ENCODE peak calls at places on chromosomes 13 and 19, in ten cellular contexts. B, H, I, M, K, D, Y, N, R and P are unnamed samples.

GRCh38 chr19:42113641-42114348 is 18.5 kb downstream of the POU2F2 start:
- DNase-seq in K (peak), M (peak), I (no peak), D (peak), H (no peak), B (peak), Y (peak), N (peak), R (no peak), P (peak)

GRCh38 chr19:41376241-41376997 is at the start of gene TMEM91:
- DNase-seq in Y (no peak), M (peak), H (peak), K (no peak), N (peak), B (peak), R (peak), D (no peak), I (no peak), P (peak)

GRCh38 chr13:114088863-114089262 is 43.6 kb downstream of the RASA3 start:
- DNase-seq in D (no peak), R (no peak), M (no peak), N (no peak), I (no peak), H (no peak), K (no peak), B (no peak), Y (no peak), P (no peak)

GRCh38 chr13:57314897-57315520 is 148.0 kb downstream of the PRR20E start:
- DNase-seq in D (no peak), Y (no peak), I (no peak), N (no peak), R (no peak), M (no peak), B (peak), H (no peak), K (no peak), P (no peak)

GRCh38 chr19:3034845-3035541 is 5.9 kb upstream of the TLE2 start:
- DNase-seq in Y (no peak), R (peak), B (no peak), M (peak), D (peak), K (no peak), I (peak), H (peak), N (peak), P (peak)

GRCh38 chr13:27199691-27200090 is 28.1 kb upstream of the USP12 start:
- DNase-seq in R (no peak), M (no peak), H (no peak), I (no peak), K (no peak), B (no peak), Y (no peak), N (no peak), D (no peak), P (no peak)

GRCh38 chr19:17504456-17504855 is 7.0 kb upstream of the PGLS start:
- DNase-seq in K (no peak), I (no peak), M (no peak), H (no peak), D (no peak), Y (no peak), R (no peak), B (no peak), N (no peak), P (no peak)

GRCh38 chr13:51728972-51729371 is 75.0 kb downstream of the DHRS12 start:
- DNase-seq in N (peak), B (peak), D (peak), Y (no peak), K (no peak), R (no peak), H (no peak), M (peak), I (no peak), P (no peak)

DNA sequence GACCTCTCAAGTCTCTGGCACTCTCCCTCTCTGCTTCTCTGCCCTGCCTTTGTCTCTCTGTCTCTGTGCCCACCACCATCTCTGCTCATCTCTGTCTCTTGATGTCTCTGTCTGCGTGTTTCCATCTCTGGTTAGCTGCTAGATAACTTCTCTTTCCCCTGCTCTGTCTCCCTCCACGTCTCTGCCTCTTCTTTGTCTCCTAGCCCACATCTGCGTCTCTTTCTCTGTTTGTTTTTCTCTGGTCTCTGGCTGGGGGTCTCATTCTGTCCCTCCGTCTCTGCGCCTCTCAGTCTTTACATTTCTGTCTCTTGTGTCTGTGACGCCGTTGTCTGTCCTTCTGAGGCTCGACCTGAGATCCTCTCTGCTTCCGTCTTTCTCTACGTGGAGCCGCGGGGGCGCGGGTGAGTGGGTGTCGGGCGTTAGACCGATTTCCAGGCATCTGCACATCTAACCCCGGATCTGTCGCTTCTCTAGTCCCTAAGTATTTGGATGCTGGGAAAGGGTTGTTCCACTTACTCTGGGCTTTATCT is 386 bp downstream of the GIPR start:
- DNase-seq in B (no peak), R (no peak), K (no peak), D (no peak), I (no peak), H (no peak), Y (no peak), M (no peak), N (no peak), P (no peak)
- H3K4me3 ChIP-seq in B (peak), R (no peak), K (peak), D (peak), I (peak), H (peak), Y (peak), M (peak), N (peak), P (peak)

GRCh38 chr19:11538232-11539036 is at the start of gene CNN1:
- DNase-seq in R (peak), Y (peak), H (no peak), D (peak), M (peak), B (peak), I (no peak), N (peak), K (peak), P (peak)
- H3K4me3 ChIP-seq in R (peak), Y (peak), H (peak), D (peak), M (peak), B (peak), I (no peak), N (peak), K (peak), P (no peak)

GRCh38 chr19:6862673-6863078 is 24.7 kb upstream of the ADGRE1 start:
- DNase-seq in D (peak), N (peak), H (peak), R (peak), B (peak), M (peak), I (peak), Y (peak), K (peak), P (peak)
- H3K4me3 ChIP-seq in D (peak), N (no peak), H (peak), R (no peak), B (peak), M (no peak), I (peak), Y (no peak), K (peak), P (no peak)

GRCh38 chr19:14580623-14581237 is 2.2 kb upstream of the CLEC17A start:
- DNase-seq in B (no peak), I (no peak), M (no peak), Y (no peak), N (no peak), K (no peak), H (no peak), R (no peak), D (no peak), P (no peak)

GRCh38 chr19:14577885-14578427 is 4.9 kb upstream of the CLEC17A start:
- DNase-seq in M (no peak), K (no peak), I (no peak), B (no peak), Y (no peak), R (no peak), H (no peak), D (no peak), N (no peak), P (no peak)

GRCh38 chr19:14577264-14577663 is 5.4 kb upstream of the NDUFB7 start:
- DNase-seq in N (no peak), R (no peak), K (no peak), B (no peak), I (no peak), H (no peak), D (no peak), Y (no peak), M (no peak), P (no peak)

DNA sequence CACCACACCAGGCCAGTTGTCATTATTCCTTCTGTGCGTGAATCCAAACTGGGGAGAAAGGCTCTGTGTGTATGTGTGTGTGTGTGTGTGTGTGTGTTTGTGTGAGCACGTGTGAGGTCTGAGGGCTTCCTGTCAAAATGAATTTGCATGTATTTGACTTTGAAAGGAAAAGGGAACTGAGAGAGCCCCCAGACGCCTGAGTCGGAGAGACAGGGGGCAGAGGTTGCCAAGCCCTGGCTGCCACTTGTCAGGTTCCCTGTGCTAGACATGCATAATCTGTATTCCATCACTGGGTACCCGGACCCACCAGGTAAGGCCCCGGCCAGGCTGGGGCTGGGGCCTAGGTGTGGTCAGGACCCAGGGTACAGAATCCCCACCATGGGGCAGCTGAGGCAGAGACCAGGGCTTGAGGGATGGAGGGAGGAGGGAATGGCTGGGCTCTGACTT is at the start of gene CLEC17A:
- DNase-seq in D (no peak), K (no peak), H (no peak), B (no peak), M (no peak), R (no peak), N (no peak), I (no peak), Y (no peak), P (no peak)
- H3K4me3 ChIP-seq in D (no peak), K (no peak), H (peak), B (no peak), M (no peak), R (no peak), N (no peak), I (no peak), Y (no peak), P (no peak)

GRCh38 chr19:1523412-1524205 is at the start of gene PLK5:
- DNase-seq in Y (no peak), N (no peak), B (no peak), H (no peak), D (no peak), R (no peak), K (no peak), M (no peak), I (no peak), P (no peak)

GRCh38 chr19:1526066-1526778 is 2.3 kb downstream of the PLK5 start:
- DNase-seq in D (no peak), M (no peak), I (no peak), K (no peak), B (no peak), N (no peak), H (no peak), Y (no peak), R (no peak), P (no peak)

GRCh38 chr19:1524206-1524971 is 512 bp downstream of the PLK5 start:
- DNase-seq in K (no peak), H (no peak), B (no peak), N (no peak), M (no peak), D (no peak), R (no peak), I (no peak), Y (no peak), P (no peak)

GRCh38 chr19:1525343-1525742 is 1.5 kb downstream of the PLK5 start:
- DNase-seq in D (no peak), M (no peak), B (no peak), K (no peak), I (no peak), H (no peak), R (no peak), Y (no peak), N (no peak), P (no peak)

DNA sequence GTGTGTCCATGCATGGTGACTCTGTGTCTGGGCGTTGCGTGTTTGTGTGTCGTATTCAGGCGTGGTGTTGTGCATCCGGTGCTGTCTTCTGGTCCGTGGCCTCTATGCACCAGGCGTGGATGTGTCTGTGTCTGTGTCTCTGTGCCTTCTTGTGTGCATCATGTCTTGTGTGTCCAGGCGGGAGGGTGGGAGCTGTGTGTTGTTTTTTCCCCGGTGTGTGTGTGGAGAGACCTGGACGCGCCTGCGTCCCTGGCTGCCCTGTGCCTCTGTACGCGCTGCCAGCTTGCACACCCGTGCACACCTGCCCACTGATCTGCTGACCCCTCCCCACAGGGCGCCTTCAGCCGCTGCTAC is 1.1 kb downstream of the PLK5 start:
- DNase-seq in Y (no peak), R (no peak), H (no peak), M (no peak), K (no peak), I (no peak), N (no peak), D (no peak), B (no peak), P (no peak)
- H3K4me3 ChIP-seq in Y (no peak), R (no peak), H (no peak), M (no peak), K (no peak), I (no peak), N (no peak), D (no peak), B (no peak), P (no peak)

GRCh38 chr13:110306340-110306959 is 507 bp downstream of the COL4A1 start:
- DNase-seq in N (peak), M (peak), H (no peak), K (no peak), B (peak), R (peak), D (peak), I (no peak), Y (no peak), P (no peak)
- H3K4me3 ChIP-seq in N (peak), M (peak), H (peak), K (peak), B (peak), R (peak), D (peak), I (peak), Y (peak), P (no peak)

GRCh38 chr13:109273326-109273751 is 513.0 kb downstream of the IRS2 start:
- DNase-seq in H (no peak), K (no peak), I (no peak), B (no peak), N (peak), R (no peak), D (peak), Y (no peak), M (peak), P (no peak)

GRCh38 chr13:109271061-109271460 is 515.3 kb downstream of the IRS2 start:
- DNase-seq in H (no peak), R (no peak), K (no peak), M (no peak), B (no peak), D (peak), N (no peak), Y (no peak), I (no peak), P (no peak)

GRCh38 chr13:109272595-109273325 is 513.6 kb downstream of the IRS2 start:
- DNase-seq in B (no peak), K (no peak), N (peak), Y (no peak), R (no peak), H (no peak), D (no peak), I (no peak), M (peak), P (no peak)

GRCh38 chr13:109271555-109271954 is 514.8 kb downstream of the IRS2 start:
- DNase-seq in R (no peak), Y (no peak), D (no peak), H (no peak), I (no peak), B (no peak), K (no peak), N (no peak), M (no peak), P (no peak)

GRCh38 chr13:109271991-109272454 is 514.4 kb downstream of the IRS2 start:
- DNase-seq in R (no peak), I (no peak), K (no peak), B (peak), H (no peak), D (no peak), N (peak), M (no peak), Y (no peak), P (peak)
- H3K4me3 ChIP-seq in R (no peak), I (no peak), K (no peak), B (peak), H (no peak), D (no peak), N (no peak), M (no peak), Y (no peak), P (no peak)

GRCh38 chr19:13399746-13400145 is 106.5 kb downstream of the CACNA1A start:
- DNase-seq in D (no peak), I (no peak), Y (no peak), R (no peak), M (no peak), B (no peak), K (no peak), N (no peak), H (no peak), P (no peak)
- H3K4me3 ChIP-seq in D (no peak), I (no peak), Y (no peak), R (no peak), M (no peak), B (no peak), K (no peak), N (no peak), H (no peak), P (no peak)